ENCODE peak calls at places on chromosomes 6 and 20, in six cellular contexts. A, Q, K, D, R and P are unnamed samples.

GRCh38 chr6:15511248-15512125 is 151.3 kb downstream of the DTNBP1 start:
- DNase-seq in D (no peak), Q (no peak), R (no peak), A (no peak), K (no peak), P (no peak)

GRCh38 chr6:48614326-48614725 is 503.3 kb upstream of the PTCHD4 start:
- DNase-seq in K (no peak), R (no peak), A (peak), Q (no peak), D (no peak), P (no peak)

GRCh38 chr6:133551847-133552331 is 310.7 kb downstream of the EYA4 start:
- DNase-seq in A (peak), R (peak), Q (no peak), K (no peak), D (no peak), P (peak)

GRCh38 chr6:82914511-82914910 is 151.1 kb downstream of the UBE3D start:
- DNase-seq in A (no peak), K (no peak), D (no peak), R (no peak), Q (no peak), P (no peak)

GRCh38 chr6:154848580-154848979 is 115.4 kb downstream of the SCAF8 start:
- DNase-seq in A (no peak), D (no peak), K (no peak), Q (no peak), R (no peak), P (peak)

GRCh38 chr20:56520180-56520579 is 4.4 kb upstream of the FAM209A start:
- DNase-seq in K (no peak), A (no peak), R (no peak), Q (no peak), D (no peak), P (no peak)

GRCh38 chr20:25867776-25868649 is 171.4 kb upstream of the ZNF337 start:
- DNase-seq in Q (peak), K (peak), A (peak), R (no peak), D (peak), P (peak)

GRCh38 chr6:21741221-21742109 is 147.9 kb downstream of the SOX4 start:
- DNase-seq in K (no peak), Q (no peak), A (peak), R (no peak), D (no peak), P (peak)

GRCh38 chr6:125597411-125598253 is 151.8 kb upstream of the HEY2 start:
- DNase-seq in R (peak), A (no peak), D (no peak), K (no peak), Q (no peak), P (peak)

GRCh38 chr6:157821342-157822033 is 1.6 kb upstream of the SNX9 start:
- DNase-seq in D (no peak), K (no peak), A (no peak), R (no peak), Q (no peak), P (no peak)

GRCh38 chr6:36947570-36948351 is 6.8 kb upstream of the PI16 start:
- DNase-seq in Q (peak), A (no peak), R (no peak), D (no peak), K (no peak), P (no peak)

GRCh38 chr6:44504321-44504761 is 116.8 kb downstream of the CDC5L start:
- DNase-seq in A (no peak), D (no peak), K (no peak), R (no peak), Q (no peak), P (peak)

GRCh38 chr6:87115402-87116135 is 20.7 kb upstream of the CGA start:
- DNase-seq in R (no peak), A (no peak), K (no peak), D (no peak), Q (no peak), P (no peak)

GRCh38 chr6:27553123-27553904 is 80.4 kb upstream of the ZNF184 start:
- DNase-seq in K (no peak), D (no peak), A (peak), R (peak), Q (no peak), P (peak)

GRCh38 chr6:106519460-106520394 is 109.6 kb downstream of the RTN4IP1 start:
- DNase-seq in A (no peak), K (peak), Q (no peak), D (peak), R (peak), P (peak)

GRCh38 chr6:33677153-33677660 is 34.3 kb downstream of the UQCC2 start:
- DNase-seq in A (no peak), Q (no peak), R (no peak), K (no peak), D (no peak), P (no peak)

GRCh38 chr6:166952567-166953464 is 3.5 kb downstream of the RNASET2 start:
- DNase-seq in D (no peak), A (no peak), Q (no peak), K (no peak), R (no peak), P (no peak)

GRCh38 chr6:26379236-26380139 is 3.4 kb upstream of the BTN2A2 start:
- DNase-seq in D (no peak), K (no peak), A (peak), R (no peak), Q (no peak), P (peak)

GRCh38 chr6:139334791-139335446 is 39.5 kb downstream of the CITED2 start:
- DNase-seq in Q (no peak), K (no peak), D (no peak), R (no peak), A (no peak), P (peak)

GRCh38 chr6:135938588-135939215 is 87.2 kb downstream of the PDE7B start:
- DNase-seq in R (peak), D (no peak), A (peak), Q (no peak), K (no peak), P (peak)